ENCODE peak calls at places on chromosomes 6 and 20, in five cellular contexts. U is spleen, J is HepG2, I is sigmoid colon, Z is adrenal gland. P is an unnamed sample.

GRCh38 chr6:139925894-139926641 is 551.6 kb upstream of the CITED2 start:
- DNase-seq in U (no peak), J (peak; percentile 71), I (no peak), Z (no peak), P (no peak)

GRCh38 chr20:57713505-57713903 is 3.7 kb upstream of the PMEPA1 start:
- DNase-seq in U (no peak), J (no peak), I (no peak), Z (no peak), P (no peak)

GRCh38 chr20:50810842-50811241 is 16.0 kb downstream of the BCAS4 start:
- DNase-seq in U (no peak), J (no peak), I (no peak), Z (no peak), P (no peak)

GRCh38 chr6:68834561-68834960 is 199.5 kb downstream of the ADGRB3 start:
- DNase-seq in U (no peak), J (no peak), I (no peak), Z (no peak), P (no peak)

GRCh38 chr6:96196633-96197032 is 180.9 kb downstream of the FUT9 start:
- DNase-seq in U (no peak), J (no peak), I (no peak), Z (no peak), P (no peak)

GRCh38 chr20:13119583-13119982 is 101.5 kb upstream of the ISM1 start:
- DNase-seq in U (no peak), J (peak; percentile 84), I (no peak), Z (peak; percentile 31), P (peak; percentile 65)

GRCh38 chr6:13513606-13514502 is 26.5 kb upstream of the GFOD1 start:
- DNase-seq in U (no peak), J (no peak), I (no peak), Z (no peak), P (no peak)

GRCh38 chr6:170039156-170040114 is 251.4 kb downstream of the DLL1 start:
- DNase-seq in U (peak; percentile 42), J (no peak), I (peak; percentile 55), Z (no peak), P (no peak)

GRCh38 chr20:31476313-31476623 is 1.2 kb downstream of the REM1 start:
- DNase-seq in U (no peak), J (no peak), I (no peak), Z (no peak), P (no peak)
- H3K9me3 ChIP-seq in U (no peaks in the 10 kb centered on the region), J (no peaks in the 10 kb centered on the region), I (no peaks in the 10 kb centered on the region), Z (no peaks in the 10 kb centered on the region), P (no peaks in the 10 kb centered on the region)

DNA sequence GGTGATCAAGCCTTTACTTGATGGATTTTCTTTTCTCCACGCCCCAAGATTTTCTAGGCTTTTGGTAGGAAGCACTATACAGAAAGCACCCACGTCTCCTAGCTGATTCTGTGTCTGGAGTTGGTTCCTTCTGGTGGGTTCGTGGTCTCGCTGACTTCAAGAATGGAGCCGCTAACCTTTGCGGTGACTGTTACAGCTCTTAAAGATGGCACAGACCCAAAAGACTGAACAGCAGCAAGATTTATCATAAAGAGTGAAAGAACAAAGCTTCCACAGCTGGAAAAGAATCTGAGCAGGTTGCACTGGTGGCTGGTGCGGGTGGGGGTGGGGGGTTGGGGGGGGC is 168.7 kb downstream of the ATXN1 start:
- DNase-seq in U (no peak), J (no peak), I (no peak), Z (no peak), P (no peak)
- H3K4me1 ChIP-seq in U (peaks cover 29% of the 10 kb centered on the region), J (peaks cover 24% of the 10 kb centered on the region), I (no peaks in the 10 kb centered on the region), Z (no peaks in the 10 kb centered on the region), P (peaks cover 4% of the 10 kb centered on the region)

GRCh38 chr20:29687438-29687837 is 1570.0 kb upstream of the DEFB115 start:
- DNase-seq in U (no peak), J (no peak), I (no peak), Z (no peak), P (no peak)
- H3K9me3 ChIP-seq in U (peaks cover 46% of the 10 kb centered on the region), J (peaks cover 70% of the 10 kb centered on the region), I (no peaks in the 10 kb centered on the region), Z (no peaks in the 10 kb centered on the region), P (no peaks in the 10 kb centered on the region)

GRCh38 chr6:8026800-8027199 is 37.4 kb downstream of the BLOC1S5 start:
- DNase-seq in U (no peak), J (no peak), I (no peak), Z (no peak), P (no peak)
- H3K4me1 ChIP-seq in U (peaks cover 10% of the 10 kb centered on the region), J (peaks cover 17% of the 10 kb centered on the region), I (no peaks in the 10 kb centered on the region), Z (peaks cover 19% of the 10 kb centered on the region), P (no peaks in the 10 kb centered on the region)